ENCODE peak calls at places on chromosome 5, in four cellular contexts. X is left ventricle myocardium inferior, S is heart left ventricle, J is cardiac muscle cell. M is an unnamed sample.
A peak's percentile ranks its signal among the peaks of the same experiment; 100 is the strongest.

GRCh38 chr5:56350595-56351170 is 117.6 kb upstream of the ANKRD55 start:
- DNase-seq in X (peak; percentile 69), S (peak; percentile 80), J (no peak), M (peak; percentile 88)

GRCh38 chr5:149317281-149318048 is 27.8 kb upstream of the GRPEL2 start:
- DNase-seq in X (no peak), S (no peak), J (peak; percentile 59), M (no peak)

GRCh38 chr5:137054792-137055191 is 444.3 kb downstream of the SPOCK1 start:
- DNase-seq in X (no peak), S (no peak), J (no peak), M (no peak)

GRCh38 chr5:156479864-156480263 is 152.9 kb downstream of the SGCD start:
- DNase-seq in X (no peak), S (no peak), J (no peak), M (peak; percentile 53)

GRCh38 chr5:154221371-154221896 is 30.9 kb downstream of the GALNT10 start:
- DNase-seq in X (no peak), S (peak; percentile 26), J (no peak), M (no peak)

GRCh38 chr5:129904667-129905466 is 602 bp downstream of the CHSY3 start:
- DNase-seq in X (peak; percentile 19), S (peak; percentile 18), J (peak; percentile 40), M (peak; percentile 21)

GRCh38 chr5:172091956-172092732 is 85.7 kb upstream of the FBXW11 start:
- DNase-seq in X (no peak), S (no peak), J (no peak), M (no peak)

GRCh38 chr5:149596712-149597111 is 15.4 kb downstream of the ARHGEF37 start:
- DNase-seq in X (no peak), S (no peak), J (no peak), M (no peak)

GRCh38 chr5:132190161-132190817 is 37.4 kb downstream of the P4HA2 start:
- DNase-seq in X (no peak), S (no peak), J (peak; percentile 70), M (no peak)

GRCh38 chr5:64771736-64772135 is 3.0 kb downstream of the CWC27 start:
- DNase-seq in X (no peak), S (no peak), J (no peak), M (no peak)

GRCh38 chr5:6710551-6711318 is 2.5 kb upstream of the TENT4A start:
- DNase-seq in X (no peak), S (no peak), J (no peak), M (no peak)

GRCh38 chr5:132761321-132762240 is 14.4 kb downstream of the CCNI2 start:
- DNase-seq in X (no peak), S (no peak), J (no peak), M (no peak)

GRCh38 chr5:143887901-143888648 is 76.1 kb downstream of the HMHB1 start:
- DNase-seq in X (no peak), S (no peak), J (no peak), M (no peak)

GRCh38 chr5:142896325-142897007 is 126.3 kb downstream of the ARHGAP26 start:
- DNase-seq in X (no peak), S (no peak), J (no peak), M (no peak)

GRCh38 chr5:135386096-135386495 is 12.9 kb downstream of the MACROH2A1 start:
- DNase-seq in X (no peak), S (no peak), J (no peak), M (no peak)

GRCh38 chr5:96978812-96979449 is 43.1 kb downstream of the LNPEP start:
- DNase-seq in X (no peak), S (no peak), J (no peak), M (no peak)

GRCh38 chr5:169408166-169408565 is 107.2 kb upstream of the SLIT3 start:
- DNase-seq in X (no peak), S (no peak), J (peak; percentile 49), M (no peak)

GRCh38 chr5:150848271-150848670 is 1.9 kb downstream of the IRGM start:
- DNase-seq in X (no peak), S (no peak), J (no peak), M (no peak)

GRCh38 chr5:33433303-33434255 is 7.2 kb upstream of the TARS1 start:
- DNase-seq in X (no peak), S (no peak), J (no peak), M (no peak)

GRCh38 chr5:151128817-151129216 is 28.8 kb downstream of the ANXA6 start:
- DNase-seq in X (no peak), S (no peak), J (no peak), M (no peak)

GRCh38 chr5:86838078-86838477 is 220.3 kb downstream of the COX7C start:
- DNase-seq in X (no peak), S (no peak), J (no peak), M (no peak)

GRCh38 chr5:147560982-147561381 is 51.1 kb upstream of the DPYSL3 start:
- DNase-seq in X (no peak), S (no peak), J (no peak), M (no peak)

GRCh38 chr5:28014779-28015178 is 976.4 kb upstream of the CDH9 start:
- DNase-seq in X (no peak), S (no peak), J (no peak), M (no peak)

GRCh38 chr5:129001831-129002626 is 36.7 kb downstream of the SLC27A6 start:
- DNase-seq in X (no peak), S (no peak), J (no peak), M (no peak)

GRCh38 chr5:31471040-31471439 is 60.9 kb downstream of the DROSHA start:
- DNase-seq in X (no peak), S (no peak), J (no peak), M (no peak)

GRCh38 chr5:55848783-55849182 is 2.4 kb upstream of the IL31RA start:
- DNase-seq in X (no peak), S (no peak), J (no peak), M (no peak)

GRCh38 chr5:138706655-138707480 is 46.4 kb upstream of the CTNNA1 start:
- DNase-seq in X (no peak), S (peak; percentile 35), J (no peak), M (no peak)

GRCh38 chr5:160289721-160290120 is 22.6 kb downstream of the CCNJL start:
- DNase-seq in X (no peak), S (no peak), J (no peak), M (no peak)

GRCh38 chr5:72369301-72370079 is 49.3 kb downstream of the PTCD2 start:
- DNase-seq in X (no peak), S (no peak), J (no peak), M (no peak)

GRCh38 chr5:176507911-176508310 is 29.3 kb downstream of the RNF44 start:
- DNase-seq in X (no peak), S (no peak), J (no peak), M (no peak)
- H3K36me3 ChIP-seq in X (peaks cover 67% of the 10 kb centered on the region), S (no peaks in the 10 kb centered on the region), J (peaks cover 25% of the 10 kb centered on the region), M (peaks cover 8% of the 10 kb centered on the region)

GRCh38 chr5:180201051-180201987 is 7.7 kb downstream of the RASGEF1C start:
- DNase-seq in X (no peak), S (no peak), J (peak; percentile 61), M (no peak)
- TF ChIP-seq CTCF in X (peak; percentile 35), S (no peak), J (peak; percentile 40), M (peak; percentile 11)

DNA sequence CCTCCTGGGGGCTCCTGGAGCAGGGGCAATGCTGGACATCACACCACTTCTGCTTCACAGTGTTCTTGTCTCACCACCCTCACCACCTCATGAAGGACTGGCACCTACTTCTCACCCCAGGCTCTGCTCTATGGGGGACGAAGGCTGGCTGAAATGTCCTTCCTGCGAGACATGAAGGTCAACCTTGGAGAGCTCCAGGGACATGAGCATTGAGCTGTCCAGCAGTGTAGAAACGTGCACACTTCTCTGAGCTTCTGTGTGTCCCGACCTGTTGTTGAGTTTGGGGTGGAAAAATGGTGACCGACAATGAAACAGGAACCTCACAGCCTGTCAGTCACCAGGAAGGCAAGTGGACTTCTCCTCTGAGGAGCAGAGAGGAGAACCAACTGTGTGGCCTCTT is 68.6 kb upstream of the ADAMTS16 start:
- DNase-seq in X (no peak), S (no peak), J (peak; percentile 12), M (no peak)
- H3K4me1 ChIP-seq in X (no peaks in the 10 kb centered on the region), S (no peaks in the 10 kb centered on the region), J (no peaks in the 10 kb centered on the region), M (no peaks in the 10 kb centered on the region)

GRCh38 chr5:134148986-134149539 is 27.7 kb downstream of the SKP1 start:
- DNase-seq in X (no peak), S (no peak), J (no peak), M (no peak)

GRCh38 chr5:134153241-134153640 is 23.5 kb downstream of the SKP1 start:
- DNase-seq in X (no peak), S (no peak), J (no peak), M (no peak)

GRCh38 chr5:134153657-134154056 is 23.1 kb downstream of the SKP1 start:
- DNase-seq in X (no peak), S (no peak), J (no peak), M (no peak)

GRCh38 chr5:134149571-134150303 is 27.0 kb downstream of the SKP1 start:
- DNase-seq in X (no peak), S (no peak), J (no peak), M (no peak)

GRCh38 chr5:134151723-134152122 is 25.0 kb downstream of the SKP1 start:
- DNase-seq in X (no peak), S (no peak), J (no peak), M (no peak)
- H3K36me3 ChIP-seq in X (peaks cover 73% of the 10 kb centered on the region), S (no peaks in the 10 kb centered on the region), J (peaks cover 59% of the 10 kb centered on the region), M (peaks cover 10% of the 10 kb centered on the region)

GRCh38 chr5:167570431-167570830 is 721.0 kb upstream of the WWC1 start:
- DNase-seq in X (no peak), S (no peak), J (no peak), M (no peak)

GRCh38 chr5:167561796-167562195 is 729.6 kb upstream of the WWC1 start:
- DNase-seq in X (no peak), S (no peak), J (no peak), M (no peak)

GRCh38 chr5:167565555-167565954 is 725.9 kb upstream of the WWC1 start:
- DNase-seq in X (no peak), S (no peak), J (no peak), M (no peak)
- TF ChIP-seq CTCF in X (peak; percentile 25), S (no peak), J (peak; percentile 40), M (no peak)

GRCh38 chr5:119333421-119333851 is 22.4 kb upstream of the TNFAIP8 start:
- DNase-seq in X (no peak), S (no peak), J (no peak), M (no peak)

GRCh38 chr5:119330367-119331183 is 25.2 kb upstream of the TNFAIP8 start:
- DNase-seq in X (no peak), S (no peak), J (no peak), M (no peak)

GRCh38 chr5:119329701-119330100 is 26.1 kb upstream of the TNFAIP8 start:
- DNase-seq in X (no peak), S (no peak), J (no peak), M (no peak)

GRCh38 chr5:119332978-119333401 is 22.8 kb upstream of the TNFAIP8 start:
- DNase-seq in X (no peak), S (no peak), J (no peak), M (no peak)

DNA sequence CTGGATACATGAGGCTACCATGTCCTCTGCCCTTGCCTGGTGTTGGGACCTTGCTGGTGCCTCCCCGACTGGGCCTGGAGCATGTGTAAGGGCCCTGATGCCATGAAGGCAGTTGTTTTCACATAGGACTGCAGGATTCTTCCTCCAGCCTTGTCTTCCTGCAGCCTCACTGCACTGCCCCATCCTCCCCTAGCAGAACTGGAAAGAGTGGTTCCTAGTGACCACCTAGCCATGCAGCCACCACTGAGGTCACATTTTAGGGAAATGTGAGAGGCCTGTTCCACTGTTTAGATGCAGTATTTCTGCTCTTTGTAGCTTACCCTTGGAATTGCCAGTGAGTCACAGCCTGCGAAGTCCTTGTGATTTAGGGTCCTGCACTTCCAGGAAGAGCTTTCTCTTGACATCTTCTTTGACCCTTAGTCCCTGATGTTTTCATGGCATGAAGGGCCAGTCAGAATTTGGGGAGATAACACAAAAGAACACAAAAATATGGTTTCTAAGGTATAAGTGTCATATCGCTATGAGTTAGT is 24.2 kb upstream of the TNFAIP8 start:
- DNase-seq in X (no peak), S (no peak), J (no peak), M (no peak)
- H3K4me1 ChIP-seq in X (peaks cover 16% of the 10 kb centered on the region), S (no peaks in the 10 kb centered on the region), J (peaks cover 31% of the 10 kb centered on the region), M (no peaks in the 10 kb centered on the region)

GRCh38 chr5:1329111-1329579 is 15.8 kb downstream of the CLPTM1L start:
- DNase-seq in X (no peak), S (no peak), J (no peak), M (no peak)
- H3K36me3 ChIP-seq in X (peaks cover 62% of the 10 kb centered on the region), S (no peaks in the 10 kb centered on the region), J (peaks cover 14% of the 10 kb centered on the region), M (peaks cover 11% of the 10 kb centered on the region)

M was measured in psoas muscle.